ENCODE peak calls at places on chromosomes 7 and 10, in eight cellular contexts. M, Q, O, B, P, R, H and S are unnamed samples.
A peak's percentile ranks its signal among the peaks of the same experiment; 100 is the strongest.

GRCh38 chr7:88759216-88759955 is at the start of gene ZNF804B:
- DNase-seq in H (peak; percentile 52), M (peak; percentile 16), O (no peak), P (peak; percentile 59), R (no peak), B (no peak), Q (no peak), S (no peak)

GRCh38 chr7:111760043-111760442 is 197.8 kb upstream of the IMMP2L start:
- DNase-seq in Q (no peak), M (no peak), H (no peak), P (no peak), B (no peak), R (no peak), O (no peak), S (no peak)

GRCh38 chr7:147088916-147089315 is 972.3 kb downstream of the CNTNAP2 start:
- DNase-seq in P (peak; percentile 3), B (no peak), H (no peak), M (no peak), R (no peak), O (no peak), Q (no peak), S (no peak)

GRCh38 chr7:38375453-38375852 is 102.0 kb upstream of the TARP start:
- DNase-seq in R (no peak), H (no peak), P (no peak), M (no peak), B (no peak), O (no peak), Q (no peak), S (no peak)

GRCh38 chr7:127874951-127875608 is 156.2 kb downstream of the LRRC4 start:
- DNase-seq in H (no peak), Q (no peak), M (no peak), P (no peak), O (no peak), B (no peak), R (peak; percentile 47), S (no peak)

GRCh38 chr7:30829476-30829875 is 58.3 kb downstream of the MINDY4 start:
- DNase-seq in R (no peak), Q (no peak), P (no peak), O (no peak), B (no peak), M (no peak), H (no peak), S (no peak)

GRCh38 chr7:41696323-41696916 is 6.5 kb downstream of the INHBA start:
- DNase-seq in O (no peak), P (peak; percentile 82), H (peak; percentile 77), B (peak; percentile 76), Q (no peak), R (peak; percentile 88), M (peak; percentile 85), S (no peak)

GRCh38 chr7:140165422-140165821 is 11.4 kb downstream of the KDM7A start:
- DNase-seq in B (no peak), M (no peak), P (no peak), Q (no peak), O (no peak), R (peak; percentile 89), H (no peak), S (no peak)

GRCh38 chr10:112815238-112816032 is 134.6 kb upstream of the TCF7L2 start:
- DNase-seq in O (no peak), P (no peak), B (no peak), R (peak; percentile 67), M (no peak), H (no peak), Q (no peak), S (no peak)

GRCh38 chr10:17453377-17454091 is 861 bp downstream of the ST8SIA6 start:
- DNase-seq in O (no peak), B (peak; percentile 22), Q (peak; percentile 28), M (peak; percentile 49), H (peak; percentile 59), R (no peak), P (peak; percentile 71), S (peak; percentile 22)

GRCh38 chr7:55483061-55483460 is 89.2 kb downstream of the VOPP1 start:
- DNase-seq in B (no peak), O (no peak), Q (no peak), R (no peak), P (no peak), H (no peak), M (no peak), S (no peak)

GRCh38 chr7:138257459-138258193 is 181.4 kb downstream of the AKR1D1 start:
- DNase-seq in B (no peak), H (no peak), P (no peak), Q (no peak), R (no peak), O (no peak), M (no peak), S (no peak)

GRCh38 chr10:103641326-103641725 is 147.8 kb downstream of the NEURL1 start:
- DNase-seq in Q (no peak), P (no peak), O (no peak), M (no peak), B (no peak), H (no peak), R (no peak), S (no peak)

GRCh38 chr7:155885162-155886160 is 73.2 kb upstream of the SHH start:
- DNase-seq in M (peak; percentile 45), H (no peak), O (no peak), P (peak; percentile 30), B (no peak), R (peak; percentile 75), Q (no peak), S (no peak)

GRCh38 chr7:47647213-47647985 is 65.5 kb upstream of the TNS3 start:
- DNase-seq in B (no peak), Q (peak; percentile 30), M (peak; percentile 51), H (no peak), P (no peak), R (no peak), O (no peak), S (no peak)

GRCh38 chr7:51369746-51370145 is 53.1 kb upstream of the COBL start:
- DNase-seq in P (no peak), B (no peak), H (no peak), M (no peak), R (no peak), O (no peak), Q (no peak), S (no peak)

GRCh38 chr10:33136781-33137180 is 178.8 kb upstream of the ITGB1 start:
- DNase-seq in B (no peak), M (no peak), P (no peak), O (no peak), H (no peak), Q (no peak), R (peak; percentile 78), S (no peak)

GRCh38 chr7:57201021-57201894 is 69.0 kb upstream of the ZNF479 start:
- DNase-seq in O (no peak), B (no peak), R (no peak), Q (no peak), M (no peak), H (peak; percentile 27), P (no peak), S (no peak)

GRCh38 chr7:57202274-57202673 is 70.0 kb upstream of the ZNF479 start:
- DNase-seq in B (no peak), P (no peak), H (peak; percentile 27), R (no peak), O (no peak), M (no peak), Q (no peak), S (no peak)

GRCh38 chr7:57204411-57204811 is 72.2 kb upstream of the ZNF479 start:
- DNase-seq in H (peak; percentile 19), Q (no peak), M (no peak), R (no peak), O (no peak), B (no peak), P (no peak), S (no peak)

GRCh38 chr7:57203161-57203791 is 71.0 kb upstream of the ZNF479 start:
- DNase-seq in B (no peak), Q (no peak), O (no peak), P (no peak), M (no peak), H (peak; percentile 46), R (no peak), S (no peak)

GRCh38 chr7:57201895-57202210 is 69.6 kb upstream of the ZNF479 start:
- DNase-seq in B (no peak), M (no peak), P (no peak), H (no peak), O (no peak), Q (no peak), R (no peak), S (no peak)
- H3K9me3 ChIP-seq in B (peaks cover 81% of the 10 kb centered on the region), M (peaks cover 26% of the 10 kb centered on the region), P (no peaks in the 10 kb centered on the region), H (no peaks in the 10 kb centered on the region), O (no peaks in the 10 kb centered on the region), Q (no peaks in the 10 kb centered on the region), R (peaks cover 42% of the 10 kb centered on the region), S (no peaks in the 10 kb centered on the region)

GRCh38 chr7:135178364-135178763 is 7.9 kb upstream of the CYREN start:
- DNase-seq in Q (no peak), H (no peak), B (no peak), P (no peak), M (no peak), R (no peak), O (no peak), S (no peak)
- H3K9me3 ChIP-seq in Q (peaks cover 20% of the 10 kb centered on the region), H (no peaks in the 10 kb centered on the region), B (peaks cover 43% of the 10 kb centered on the region), P (peaks cover 16% of the 10 kb centered on the region), M (peaks cover 26% of the 10 kb centered on the region), R (peaks cover 38% of the 10 kb centered on the region), O (peaks cover 27% of the 10 kb centered on the region), S (peaks cover 7% of the 10 kb centered on the region)

GRCh38 chr10:130492266-130492934 is 356.2 kb downstream of the GLRX3 start:
- DNase-seq in Q (no peak), H (no peak), B (no peak), O (no peak), R (no peak), M (no peak), P (no peak), S (no peak)
- H3K9me3 ChIP-seq in Q (no peaks in the 10 kb centered on the region), H (no peaks in the 10 kb centered on the region), B (peaks cover 7% of the 10 kb centered on the region), O (no peaks in the 10 kb centered on the region), R (peaks cover 45% of the 10 kb centered on the region), M (no peaks in the 10 kb centered on the region), P (no peaks in the 10 kb centered on the region), S (no peaks in the 10 kb centered on the region)

GRCh38 chr7:158588878-158589442 is 1.3 kb upstream of the PTPRN2 start:
- DNase-seq in M (no peak), P (no peak), R (no peak), O (no peak), Q (no peak), B (no peak), H (no peak), S (no peak)

GRCh38 chr7:158592541-158592940 is 4.9 kb upstream of the PTPRN2 start:
- DNase-seq in H (no peak), M (no peak), P (no peak), B (no peak), O (no peak), R (no peak), Q (no peak), S (no peak)

GRCh38 chr7:158589653-158590052 is 2.0 kb upstream of the PTPRN2 start:
- DNase-seq in M (no peak), P (no peak), O (no peak), R (no peak), B (no peak), H (no peak), Q (no peak), S (no peak)

GRCh38 chr7:158590181-158590530 is 2.5 kb upstream of the PTPRN2 start:
- DNase-seq in M (no peak), H (no peak), R (no peak), B (no peak), Q (no peak), O (no peak), P (no peak), S (no peak)

DNA sequence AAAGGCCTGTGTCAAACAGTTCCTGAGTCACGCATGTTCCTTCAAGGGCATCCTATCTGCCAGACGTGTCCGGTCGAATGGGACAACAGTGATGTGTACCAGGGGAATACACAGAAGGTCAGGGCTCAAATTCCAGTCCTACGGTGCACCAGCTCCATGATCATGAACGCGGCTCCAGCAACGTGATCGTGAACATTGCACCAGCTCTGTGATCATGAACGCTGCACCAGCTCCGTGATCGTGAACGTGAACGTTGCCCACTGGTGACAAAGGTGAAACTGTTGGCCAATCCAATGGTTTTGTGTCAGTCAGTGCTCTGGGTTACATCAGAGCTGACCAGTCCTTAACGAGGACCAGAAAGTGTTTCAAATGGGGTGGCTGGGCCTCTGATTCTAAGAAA is 4.3 kb upstream of the PTPRN2 start:
- DNase-seq in R (no peak), P (no peak), Q (no peak), B (no peak), H (no peak), O (no peak), M (no peak), S (no peak)
- H3K9me3 ChIP-seq in R (peaks cover 2% of the 10 kb centered on the region), P (peaks cover 3% of the 10 kb centered on the region), Q (peaks cover 6% of the 10 kb centered on the region), B (peaks cover 10% of the 10 kb centered on the region), H (no peaks in the 10 kb centered on the region), O (no peaks in the 10 kb centered on the region), M (peaks cover 9% of the 10 kb centered on the region), S (peaks cover 4% of the 10 kb centered on the region)